ENCODE peak calls at places on chromosomes 6 and 20, in eight cellular contexts. F, S, T, R, J, C, D and V are unnamed samples. For H3K27me3 and H3K9me3, the result is how much of the 10 kb centered on the place peaks cover.

GRCh38 chr6:118746100-118746874 is 94.9 kb upstream of the CEP85L start:
- DNase-seq in T (no peak), R (no peak), C (no peak), S (no peak), D (peak), F (peak), J (no peak), V (no peak)

GRCh38 chr6:145733207-145733606 is 2.1 kb downstream of the EPM2A start:
- DNase-seq in R (no peak), C (no peak), F (no peak), D (no peak), T (no peak), S (no peak), J (no peak), V (no peak)

GRCh38 chr6:79510707-79511106 is 26.5 kb downstream of the LCA5 start:
- DNase-seq in F (no peak), C (no peak), T (no peak), R (no peak), S (no peak), D (no peak), J (no peak), V (no peak)

GRCh38 chr6:118745156-118745555 is 93.8 kb upstream of the CEP85L start:
- DNase-seq in D (no peak), F (no peak), S (no peak), C (no peak), R (no peak), T (no peak), J (no peak), V (no peak)

GRCh38 chr6:14738497-14738896 is 507.4 kb upstream of the JARID2 start:
- DNase-seq in F (no peak), R (no peak), S (no peak), J (no peak), T (no peak), C (no peak), D (no peak), V (no peak)

GRCh38 chr20:46122071-46122470 is 4.0 kb downstream of the CD40 start:
- DNase-seq in T (no peak), J (no peak), D (no peak), F (no peak), C (peak), S (no peak), R (no peak), V (peak)

GRCh38 chr20:22763257-22763906 is 179.0 kb upstream of the FOXA2 start:
- DNase-seq in T (no peak), C (peak), S (no peak), F (peak), D (peak), J (peak), R (no peak), V (peak)

GRCh38 chr6:3232017-3232838 is 4.8 kb upstream of the TUBB2B start:
- DNase-seq in T (no peak), C (no peak), F (no peak), D (no peak), S (no peak), J (no peak), R (no peak), V (no peak)

GRCh38 chr6:143210420-143210819 is 149.7 kb downstream of the AIG1 start:
- DNase-seq in J (no peak), T (no peak), D (no peak), S (no peak), F (no peak), C (no peak), R (no peak), V (no peak)

GRCh38 chr6:58290177-58290576 is 972.7 kb downstream of the PRIM2 start:
- DNase-seq in S (no peak), J (no peak), C (no peak), F (no peak), T (no peak), D (no peak), R (no peak), V (no peak)

GRCh38 chr6:38725414-38726183 is 10.5 kb downstream of the DNAH8 start:
- DNase-seq in D (no peak), S (no peak), T (no peak), R (no peak), C (no peak), J (no peak), F (no peak), V (no peak)

GRCh38 chr6:115582386-115582785 is 478.3 kb downstream of the FRK start:
- DNase-seq in S (no peak), C (no peak), T (no peak), J (no peak), D (no peak), F (no peak), R (no peak), V (no peak)

GRCh38 chr20:1885254-1885653 is 10.0 kb upstream of the SIRPA start:
- DNase-seq in C (no peak), T (no peak), J (no peak), D (no peak), F (no peak), S (no peak), R (no peak), V (no peak)

GRCh38 chr20:57780398-57780797 is 70.6 kb upstream of the PMEPA1 start:
- DNase-seq in C (no peak), T (no peak), F (no peak), R (no peak), S (no peak), J (no peak), D (no peak), V (no peak)

GRCh38 chr6:157657754-157658153 is 165.3 kb upstream of the SNX9 start:
- DNase-seq in J (no peak), S (no peak), F (no peak), D (no peak), C (no peak), T (no peak), R (no peak), V (no peak)

GRCh38 chr6:132228894-132229293 is 172.4 kb downstream of the MOXD1 start:
- DNase-seq in S (no peak), J (no peak), T (no peak), R (no peak), D (no peak), F (no peak), C (no peak), V (no peak)

GRCh38 chr6:41269716-41270115 is 16.8 kb downstream of the TREM1 start:
- DNase-seq in D (no peak), F (no peak), R (no peak), S (no peak), C (no peak), J (no peak), T (no peak), V (no peak)

GRCh38 chr20:52031206-52031573 is 160.4 kb downstream of the ZFP64 start:
- DNase-seq in C (no peak), S (no peak), T (no peak), F (no peak), J (no peak), R (no peak), D (no peak), V (no peak)

GRCh38 chr6:111113731-111114438 is 26.6 kb downstream of the SLC16A10 start:
- DNase-seq in D (peak), J (peak), T (peak), S (no peak), C (peak), R (peak), F (peak), V (peak)

GRCh38 chr20:19745106-19745505 is 13.0 kb upstream of the RIN2 start:
- DNase-seq in T (no peak), J (no peak), R (no peak), S (no peak), D (no peak), C (no peak), F (no peak), V (no peak)

GRCh38 chr20:49562341-49563014 is 5.5 kb downstream of the PTGIS start:
- DNase-seq in C (peak), J (peak), T (no peak), F (peak), S (no peak), D (peak), R (no peak), V (peak)

GRCh38 chr20:21613512-21613911 is 92.0 kb upstream of the PAX1 start:
- DNase-seq in J (peak), R (no peak), F (no peak), C (no peak), D (no peak), S (no peak), T (no peak), V (peak)

GRCh38 chr6:117776441-117776840 is 101.2 kb downstream of the NUS1 start:
- DNase-seq in R (no peak), D (no peak), C (no peak), T (no peak), S (no peak), J (no peak), F (no peak), V (no peak)

GRCh38 chr6:54916858-54917257 is 70.3 kb downstream of the FAM83B start:
- DNase-seq in C (no peak), J (no peak), S (no peak), F (no peak), T (no peak), D (no peak), R (no peak), V (no peak)

GRCh38 chr6:11366183-11366933 is 133.9 kb upstream of the NEDD9 start:
- DNase-seq in J (no peak), R (peak), C (no peak), F (no peak), D (no peak), T (peak), S (peak), V (no peak)

GRCh38 chr20:30499123-30499522 is 758.3 kb upstream of the DEFB115 start:
- DNase-seq in S (no peak), C (no peak), R (no peak), T (no peak), F (no peak), D (no peak), J (no peak), V (no peak)
- H3K4me3 ChIP-seq in S (no peak), C (no peak), R (no peak), T (no peak), F (no peak), D (no peak), J (no peak), V (no peak)

DNA sequence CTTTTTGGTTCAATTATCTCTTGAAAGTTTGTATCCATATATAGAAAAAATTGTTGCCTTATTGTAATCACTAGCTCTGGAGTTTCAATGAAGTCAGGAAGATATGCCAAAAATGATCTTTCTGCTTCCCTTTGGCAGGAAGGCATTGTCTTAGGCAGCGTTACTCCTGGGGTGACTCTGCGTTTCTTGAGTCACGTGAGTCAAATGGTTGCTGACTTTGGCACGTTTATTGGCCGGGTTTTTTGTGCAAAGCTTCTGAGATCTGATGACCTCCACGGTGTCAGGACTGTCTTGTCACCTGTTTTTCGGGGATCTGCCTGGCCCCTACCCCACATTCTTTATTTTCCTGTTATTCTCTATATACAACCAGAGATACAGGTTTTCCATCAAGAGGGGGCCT is 10.4 kb downstream of the PHACTR3 start:
- DNase-seq in F (no peak), T (no peak), D (no peak), S (no peak), C (no peak), J (no peak), R (no peak), V (no peak)
- H3K27me3 ChIP-seq in F (under half), T (under half), D (under half), S (under half), C (under half), J (under half), R (under half), V (under half)

DNA sequence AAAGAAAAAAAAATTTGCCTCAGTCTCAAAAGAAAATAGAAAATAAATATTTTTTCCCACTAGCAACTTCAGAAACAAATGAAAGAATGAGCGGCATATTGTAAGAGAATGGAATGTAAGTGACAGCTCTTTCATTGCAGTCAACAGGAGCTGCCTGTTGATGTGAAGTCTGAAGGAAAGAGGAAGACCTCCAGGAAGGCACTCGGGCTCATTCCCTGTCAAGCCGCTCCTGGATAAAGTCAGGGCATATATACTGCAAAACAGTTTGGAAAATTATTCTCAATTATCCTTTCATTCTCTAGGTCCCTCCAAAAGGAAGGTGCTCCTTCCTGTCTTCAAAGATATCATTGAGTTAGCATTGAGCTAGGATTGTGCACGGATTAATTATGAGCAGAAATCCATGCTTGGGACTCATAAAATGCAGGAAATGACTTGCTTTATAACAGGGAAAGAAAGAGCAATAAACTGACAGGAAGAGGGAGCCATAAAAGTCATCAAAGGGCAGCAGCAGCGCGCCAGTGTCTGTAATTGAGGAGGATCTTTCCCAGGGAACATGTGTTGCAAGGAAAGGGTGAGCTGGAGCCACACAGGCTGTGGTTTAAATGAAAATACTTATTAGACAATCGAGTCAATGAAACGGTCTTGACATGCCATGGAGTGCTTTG is 218.2 kb downstream of the C6orf118 start:
- DNase-seq in R (no peak), D (no peak), T (no peak), J (no peak), F (no peak), C (no peak), S (no peak), V (no peak)
- H3K9me3 ChIP-seq in R (under half), D (under half), T (under half), J (under half), F (under half), C (under half), S (under half), V (under half)

GRCh38 chr6:88985901-88986300 is 22.5 kb upstream of the RNGTT start:
- DNase-seq in T (no peak), D (no peak), S (no peak), C (no peak), F (no peak), R (no peak), J (no peak), V (no peak)

GRCh38 chr6:88987922-88988321 is 24.5 kb upstream of the RNGTT start:
- DNase-seq in S (no peak), F (no peak), J (no peak), C (no peak), T (no peak), D (no peak), R (no peak), V (no peak)

GRCh38 chr6:88992741-88993557 is 29.5 kb upstream of the RNGTT start:
- DNase-seq in F (no peak), J (no peak), R (no peak), T (no peak), D (no peak), C (peak), S (no peak), V (no peak)

GRCh38 chr6:88984152-88984551 is 20.7 kb upstream of the RNGTT start:
- DNase-seq in R (no peak), C (no peak), F (no peak), T (no peak), D (no peak), S (no peak), J (no peak), V (no peak)

DNA sequence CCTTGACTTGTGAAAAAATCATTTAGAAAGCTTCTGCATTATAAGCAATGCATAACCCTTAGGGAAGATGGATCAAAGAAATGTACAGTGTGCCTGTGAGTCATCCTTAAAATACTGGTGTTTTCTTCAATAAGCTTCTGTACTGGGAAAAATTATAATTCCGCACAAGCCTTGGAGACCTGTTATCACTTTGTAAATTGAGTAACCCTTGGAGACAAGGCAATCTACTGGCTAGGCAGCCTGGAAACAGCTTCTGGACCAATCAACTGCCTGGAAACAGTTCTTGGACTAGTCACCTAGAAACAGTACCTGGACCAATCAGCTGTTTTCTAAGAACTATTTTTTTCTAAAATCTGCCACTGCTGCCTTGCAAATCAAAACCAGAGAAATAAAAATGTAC is 25.8 kb upstream of the RNGTT start:
- DNase-seq in R (no peak), F (no peak), C (peak), T (no peak), D (no peak), S (no peak), J (no peak), V (no peak)
- H3K4me3 ChIP-seq in R (no peak), F (no peak), C (no peak), T (no peak), D (no peak), S (no peak), J (no peak), V (no peak)

DNA sequence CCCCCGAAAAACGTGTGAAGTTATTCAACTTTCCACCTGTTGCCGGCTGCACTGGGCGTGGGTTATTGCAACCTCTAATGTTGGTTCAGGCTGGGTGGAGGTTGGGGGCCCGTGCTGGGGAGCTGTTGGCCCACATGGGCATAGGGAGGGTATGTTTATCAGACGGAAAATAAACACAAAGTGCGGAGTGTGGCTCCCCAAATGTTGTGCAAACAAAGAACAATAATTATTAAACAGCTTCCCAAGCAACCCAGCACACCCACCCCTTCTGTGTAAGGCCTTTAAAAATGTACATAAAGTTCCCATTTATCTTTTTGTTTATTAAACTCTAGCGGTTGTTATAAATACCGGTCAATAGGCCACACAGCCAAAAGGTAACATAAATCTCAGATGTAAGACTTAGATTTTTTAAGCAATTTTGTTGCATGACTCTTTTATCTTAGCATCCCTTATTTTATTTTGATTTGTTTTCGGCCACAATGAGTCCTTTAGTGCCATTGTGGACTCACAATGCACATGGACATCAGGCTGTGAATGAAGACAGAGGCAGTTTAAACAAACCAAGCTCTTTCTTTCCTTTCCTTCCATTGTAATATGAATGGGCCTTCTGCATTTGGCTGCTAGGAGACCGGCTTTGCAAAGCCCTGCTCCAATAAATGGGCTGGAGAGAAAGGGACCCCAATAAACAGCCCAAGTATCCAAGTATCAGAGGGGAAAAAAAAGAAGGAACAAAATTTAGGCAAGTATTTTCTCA is 6.9 kb upstream of the DLL1 start:
- DNase-seq in D (no peak), C (no peak), S (no peak), R (no peak), F (no peak), J (no peak), T (no peak), V (no peak)
- H3K27me3 ChIP-seq in D (under half), C (under half), S (under half), R (under half), F (under half), J (under half), T (under half), V (under half)

GRCh38 chr6:161434331-161434730 is 160.5 kb upstream of the AGPAT4 start:
- DNase-seq in S (no peak), D (no peak), C (peak), F (no peak), T (no peak), R (no peak), J (no peak), V (no peak)
- H3K9me3 ChIP-seq in S (under half), D (under half), C (under half), F (under half), T (under half), R (under half), J (under half), V (under half)

GRCh38 chr6:138571585-138572199 is 72.4 kb upstream of the NHSL1 start:
- DNase-seq in F (no peak), R (no peak), J (no peak), S (no peak), C (peak), D (no peak), T (no peak), V (no peak)

GRCh38 chr6:138572200-138572875 is 73.0 kb upstream of the NHSL1 start:
- DNase-seq in C (peak), R (no peak), J (peak), S (no peak), F (peak), T (no peak), D (peak), V (peak)

GRCh38 chr6:138570716-138571020 is 71.4 kb upstream of the NHSL1 start:
- DNase-seq in T (no peak), S (no peak), R (no peak), J (no peak), D (no peak), F (no peak), C (no peak), V (no peak)

GRCh38 chr6:138569970-138570715 is 70.8 kb upstream of the NHSL1 start:
- DNase-seq in S (no peak), C (no peak), T (no peak), R (no peak), F (no peak), J (no peak), D (no peak), V (no peak)

DNA sequence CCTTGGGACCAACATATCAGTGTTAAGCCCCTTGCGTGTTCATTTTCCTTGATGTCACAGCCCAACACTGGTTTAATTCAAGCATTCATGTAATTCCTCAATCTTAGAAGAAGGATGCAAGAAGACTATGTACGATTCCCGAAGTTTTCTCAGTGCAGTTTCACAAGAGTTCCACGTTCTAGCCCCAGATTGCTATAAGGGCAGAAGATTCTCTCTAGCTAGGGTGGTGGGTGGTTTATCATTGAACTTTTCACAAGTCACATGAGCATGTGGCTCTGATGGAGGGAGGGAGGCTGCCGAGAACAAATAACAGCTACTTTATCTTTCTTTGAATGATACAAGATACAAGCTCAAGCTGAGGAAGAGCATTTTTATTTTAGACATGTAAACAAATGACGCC is 71.9 kb upstream of the NHSL1 start:
- DNase-seq in D (no peak), S (no peak), R (no peak), F (no peak), C (peak), T (no peak), J (no peak), V (no peak)
- H3K4me3 ChIP-seq in D (peak), S (no peak), R (no peak), F (peak), C (peak), T (no peak), J (peak), V (peak)

GRCh38 chr6:84773431-84774173 is 9.2 kb upstream of the TBX18 start:
- DNase-seq in D (no peak), R (no peak), J (peak), C (peak), T (no peak), S (no peak), F (peak), V (peak)
- H3K27me3 ChIP-seq in D (half or more), R (under half), J (under half), C (under half), T (under half), S (under half), F (half or more), V (under half)